ENCODE peak calls at places on chromosome 16, in seven cellular contexts. S is stimulated activated CD4-positive, alpha-beta T cell treated with anti-CD3 and anti-CD28 coated beads, Interleukin-1b, Interleukin-23, amount 100 ng/mL, for 1 hour; R is left lobe of liver; K is body of pancreas; T is psoas muscle; P is NCI-H2171; B is upper lobe of left lung. D is an unnamed sample.

GRCh38 chr16:57988929-57989328 is 11.5 kb downstream of the ZNF319 start:
- DNase-seq in K (peak), B (no peak), P (peak), S (no peak), R (no peak), T (peak), D (no peak)

GRCh38 chr16:85360323-85361277 is 248.3 kb upstream of the CIBAR2 start:
- DNase-seq in B (peak), R (peak), T (peak), P (peak), K (peak), S (no peak), D (no peak)

GRCh38 chr16:802914-803750 is 2.6 kb upstream of the GNG13 start:
- DNase-seq in B (peak), R (no peak), P (no peak), T (no peak), S (no peak), K (no peak), D (no peak)

GRCh38 chr16:27242868-27243590 is 25.5 kb downstream of the NSMCE1 start:
- DNase-seq in P (no peak), T (peak), K (no peak), S (no peak), R (peak), B (no peak), D (peak)

GRCh38 chr16:11697319-11697718 is 29.1 kb downstream of the SNN start:
- DNase-seq in T (no peak), P (no peak), S (no peak), B (no peak), R (no peak), K (no peak), D (no peak)

GRCh38 chr16:66878067-66878466 is 2.2 kb upstream of the PDP2 start:
- DNase-seq in R (no peak), B (no peak), K (peak), P (no peak), S (no peak), T (no peak), D (no peak)

GRCh38 chr16:76676356-76676755 is 399.2 kb downstream of the CNTNAP4 start:
- DNase-seq in B (no peak), K (peak), S (no peak), R (no peak), P (no peak), T (no peak), D (no peak)

GRCh38 chr16:24734382-24734781 is 4.9 kb downstream of the TNRC6A start:
- DNase-seq in T (no peak), P (no peak), B (no peak), R (no peak), S (no peak), K (no peak), D (no peak)

GRCh38 chr16:89709166-89709565 is 7.7 kb upstream of the SPATA2L start:
- DNase-seq in K (no peak), T (no peak), R (no peak), B (peak), P (no peak), S (no peak), D (no peak)

GRCh38 chr16:70688266-70688742 is 2.5 kb upstream of the MTSS2 start:
- DNase-seq in R (no peak), B (peak), K (peak), P (no peak), T (peak), S (no peak), D (peak)

GRCh38 chr16:78444-79145 is 570 bp downstream of the MPG start:
- DNase-seq in P (no peak), R (no peak), B (no peak), K (peak), S (no peak), T (peak), D (no peak)

GRCh38 chr16:4407543-4408322 is 8.7 kb downstream of the CORO7 start:
- DNase-seq in K (no peak), T (peak), P (no peak), S (no peak), R (no peak), B (no peak), D (no peak)

GRCh38 chr16:66904846-66905632 is 13.6 kb downstream of the CDH16 start:
- DNase-seq in P (no peak), S (no peak), B (no peak), K (no peak), T (no peak), R (no peak), D (peak)

GRCh38 chr16:66741131-66741900 is 10.1 kb downstream of the DYNC1LI2 start:
- DNase-seq in R (peak), B (peak), P (no peak), S (no peak), K (peak), T (peak), D (peak)

GRCh38 chr16:80806957-80807356 is 2.6 kb upstream of the CDYL2 start:
- DNase-seq in R (no peak), K (no peak), P (no peak), T (no peak), B (no peak), S (peak), D (no peak)

GRCh38 chr16:81444448-81445121 is at the start of gene CMIP:
- DNase-seq in P (peak), R (peak), S (peak), T (peak), K (peak), B (peak), D (peak)

GRCh38 chr16:85674828-85675227 is 13.9 kb downstream of the GINS2 start:
- DNase-seq in S (no peak), B (no peak), R (no peak), T (no peak), P (no peak), K (no peak), D (no peak)

GRCh38 chr16:50388491-50388890 is 19.7 kb upstream of the BRD7 start:
- DNase-seq in R (no peak), B (no peak), P (no peak), T (no peak), K (no peak), S (no peak), D (no peak)

GRCh38 chr16:46748775-46749705 is 896 bp upstream of the MYLK3 start:
- DNase-seq in B (no peak), P (peak), T (peak), R (no peak), S (no peak), K (no peak), D (no peak)

GRCh38 chr16:10386517-10387377 is 886 bp downstream of the ATF7IP2 start:
- DNase-seq in T (no peak), S (no peak), P (no peak), K (no peak), B (no peak), R (no peak), D (no peak)

GRCh38 chr16:17434006-17434405 is 36.8 kb downstream of the XYLT1 start:
- DNase-seq in B (no peak), S (no peak), K (no peak), P (no peak), T (no peak), R (no peak), D (no peak)

D was measured in ovary.